ENCODE peak calls at places on chromosomes 7 and 10, in seven cellular contexts. One of them, this sample, is unnamed.

GRCh38 chr10:22805304-22805703 is 90.9 kb upstream of the PIP4K2A start:
- DNase-seq in IMR-90: peak; percentile 58
- DNase-seq in GM23248: peak; percentile 73
- DNase-seq in mesenchymal stem cell: peak; percentile 76
- DNase-seq in pancreas: no peak
- DNase-seq in SK-N-SH: peak; percentile 35
- DNase-seq in adrenal gland: no peak
- DNase-seq in this sample: no peak

GRCh38 chr7:26515462-26515861 is 223.8 kb downstream of the SNX10 start:
- DNase-seq in IMR-90: no peak
- DNase-seq in GM23248: no peak
- DNase-seq in mesenchymal stem cell: no peak
- DNase-seq in pancreas: peak; percentile 90
- DNase-seq in SK-N-SH: peak; percentile 52
- DNase-seq in adrenal gland: no peak
- DNase-seq in this sample: no peak

GRCh38 chr10:127266431-127266830 is 70.0 kb upstream of the INSYN2A start:
- DNase-seq in IMR-90: no peak
- DNase-seq in GM23248: no peak
- DNase-seq in mesenchymal stem cell: no peak
- DNase-seq in pancreas: no peak
- DNase-seq in SK-N-SH: no peak
- DNase-seq in adrenal gland: no peak
- DNase-seq in this sample: no peak

GRCh38 chr10:28393956-28394568 is 91.2 kb upstream of the MPP7 start:
- DNase-seq in IMR-90: peak; percentile 57
- DNase-seq in GM23248: peak; percentile 68
- DNase-seq in mesenchymal stem cell: peak; percentile 57
- DNase-seq in pancreas: peak; percentile 71
- DNase-seq in SK-N-SH: peak; percentile 69
- DNase-seq in adrenal gland: peak; percentile 53
- DNase-seq in this sample: peak; percentile 62

GRCh38 chr10:2650328-2650727 is 417.0 kb upstream of the PFKP start:
- DNase-seq in IMR-90: no peak
- DNase-seq in GM23248: no peak
- DNase-seq in mesenchymal stem cell: no peak
- DNase-seq in pancreas: no peak
- DNase-seq in SK-N-SH: no peak
- DNase-seq in adrenal gland: no peak
- DNase-seq in this sample: no peak

GRCh38 chr7:107133396-107133795 is 35.4 kb upstream of the HBP1 start:
- DNase-seq in IMR-90: no peak
- DNase-seq in GM23248: no peak
- DNase-seq in mesenchymal stem cell: no peak
- DNase-seq in pancreas: no peak
- DNase-seq in SK-N-SH: no peak
- DNase-seq in adrenal gland: no peak
- DNase-seq in this sample: no peak

GRCh38 chr10:132657127-132657706 is 119.6 kb downstream of the INPP5A start:
- DNase-seq in IMR-90: no peak
- DNase-seq in GM23248: no peak
- DNase-seq in mesenchymal stem cell: no peak
- DNase-seq in pancreas: no peak
- DNase-seq in SK-N-SH: no peak
- DNase-seq in adrenal gland: no peak
- DNase-seq in this sample: no peak

GRCh38 chr10:132107211-132107946 is 41.6 kb downstream of the JAKMIP3 start:
- DNase-seq in IMR-90: no peak
- DNase-seq in GM23248: no peak
- DNase-seq in mesenchymal stem cell: no peak
- DNase-seq in pancreas: no peak
- DNase-seq in SK-N-SH: no peak
- DNase-seq in adrenal gland: no peak
- DNase-seq in this sample: peak; percentile 24

GRCh38 chr7:134480730-134481129 is 21.8 kb upstream of the AKR1B1 start:
- DNase-seq in IMR-90: peak; percentile 35
- DNase-seq in GM23248: peak; percentile 70
- DNase-seq in mesenchymal stem cell: peak; percentile 71
- DNase-seq in pancreas: peak; percentile 20
- DNase-seq in SK-N-SH: no peak
- DNase-seq in adrenal gland: peak; percentile 55
- DNase-seq in this sample: no peak

GRCh38 chr10:124182088-124182541 is 88.7 kb upstream of the CHST15 start:
- DNase-seq in IMR-90: no peak
- DNase-seq in GM23248: no peak
- DNase-seq in mesenchymal stem cell: no peak
- DNase-seq in pancreas: no peak
- DNase-seq in SK-N-SH: no peak
- DNase-seq in adrenal gland: no peak
- DNase-seq in this sample: no peak

GRCh38 chr10:78964952-78965633 is 103.7 kb upstream of the ZMIZ1 start:
- DNase-seq in IMR-90: peak; percentile 60
- DNase-seq in GM23248: peak; percentile 26
- DNase-seq in mesenchymal stem cell: peak; percentile 65
- DNase-seq in pancreas: peak; percentile 84
- DNase-seq in SK-N-SH: peak; percentile 78
- DNase-seq in adrenal gland: peak; percentile 86
- DNase-seq in this sample: no peak

GRCh38 chr7:140390034-140390433 is 8.3 kb downstream of the SLC37A3 start:
- DNase-seq in IMR-90: no peak
- DNase-seq in GM23248: no peak
- DNase-seq in mesenchymal stem cell: no peak
- DNase-seq in pancreas: no peak
- DNase-seq in SK-N-SH: no peak
- DNase-seq in adrenal gland: no peak
- DNase-seq in this sample: no peak
- H3K4me1 ChIP-seq in IMR-90: peaks cover 2% of the 10 kb centered on the region
- H3K4me1 ChIP-seq in GM23248: peaks cover 6% of the 10 kb centered on the region
- H3K4me1 ChIP-seq in mesenchymal stem cell: peaks cover 15% of the 10 kb centered on the region
- H3K4me1 ChIP-seq in pancreas: no peaks in the 10 kb centered on the region
- H3K4me1 ChIP-seq in SK-N-SH: no peaks in the 10 kb centered on the region
- H3K4me1 ChIP-seq in adrenal gland: peaks cover 3% of the 10 kb centered on the region
- H3K4me1 ChIP-seq in this sample: no peaks in the 10 kb centered on the region

DNA sequence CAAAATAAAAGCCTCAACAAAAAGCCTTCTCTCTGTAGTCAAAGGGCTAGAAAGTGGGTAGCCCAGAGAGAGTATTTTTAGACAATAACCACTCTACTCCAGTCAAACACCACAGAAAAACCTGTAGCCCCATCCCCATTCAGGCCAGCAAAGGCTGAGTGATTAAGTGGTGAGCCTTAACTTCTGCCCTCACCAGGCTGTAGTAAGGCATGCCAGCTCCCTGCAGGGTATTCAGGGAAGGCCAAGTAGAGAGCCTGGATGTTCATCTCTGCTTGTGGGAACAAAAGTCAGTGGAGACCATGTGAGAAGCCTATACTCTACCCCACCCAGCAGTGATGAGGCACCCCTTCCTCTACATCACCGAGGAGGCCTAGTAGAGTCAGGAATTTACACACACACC is 51.2 kb downstream of the HIF1AN start:
- DNase-seq in IMR-90: no peak
- DNase-seq in GM23248: no peak
- DNase-seq in mesenchymal stem cell: no peak
- DNase-seq in pancreas: no peak
- DNase-seq in SK-N-SH: no peak
- DNase-seq in adrenal gland: no peak
- DNase-seq in this sample: no peak
- H3K4me3 ChIP-seq in IMR-90: no peak overlapping the region
- H3K4me3 ChIP-seq in GM23248: no peak overlapping the region
- H3K4me3 ChIP-seq in mesenchymal stem cell: no peak overlapping the region
- H3K4me3 ChIP-seq in pancreas: no peak overlapping the region
- H3K4me3 ChIP-seq in SK-N-SH: no peak overlapping the region
- H3K4me3 ChIP-seq in adrenal gland: no peak overlapping the region
- H3K4me3 ChIP-seq in this sample: no peak overlapping the region

DNA sequence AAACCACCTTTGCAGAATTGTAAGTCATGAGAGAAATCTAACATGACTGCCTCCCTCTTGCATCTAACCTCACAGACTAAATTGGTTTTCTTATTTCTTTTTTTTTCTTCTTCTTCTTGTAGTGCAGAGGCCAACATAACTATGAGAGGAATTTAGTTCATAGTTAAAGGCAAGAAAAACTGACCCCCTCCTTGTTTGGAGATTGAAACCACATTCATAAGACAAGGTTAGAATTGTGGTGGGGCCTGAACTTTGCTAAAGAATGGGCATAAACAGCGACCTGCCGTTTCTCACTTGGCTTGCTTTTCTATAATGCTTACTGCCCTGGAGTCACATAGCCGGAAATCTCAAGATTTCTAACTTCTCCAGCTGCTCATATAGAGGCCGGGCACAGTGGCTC is 2.4 kb upstream of the POLM start:
- DNase-seq in IMR-90: peak; percentile 39
- DNase-seq in GM23248: no peak
- DNase-seq in mesenchymal stem cell: no peak
- DNase-seq in pancreas: no peak
- DNase-seq in SK-N-SH: no peak
- DNase-seq in adrenal gland: no peak
- DNase-seq in this sample: no peak
- H3K4me1 ChIP-seq in IMR-90: peaks cover 27% of the 10 kb centered on the region
- H3K4me1 ChIP-seq in GM23248: peaks cover 55% of the 10 kb centered on the region
- H3K4me1 ChIP-seq in mesenchymal stem cell: peaks cover 44% of the 10 kb centered on the region
- H3K4me1 ChIP-seq in pancreas: no peaks in the 10 kb centered on the region
- H3K4me1 ChIP-seq in SK-N-SH: peaks cover 24% of the 10 kb centered on the region
- H3K4me1 ChIP-seq in adrenal gland: peaks cover 13% of the 10 kb centered on the region
- H3K4me1 ChIP-seq in this sample: no peaks in the 10 kb centered on the region

GRCh38 chr7:17307033-17307432 is 8.6 kb downstream of the AHR start:
- DNase-seq in IMR-90: peak; percentile 9
- DNase-seq in GM23248: peak; percentile 60
- DNase-seq in mesenchymal stem cell: peak; percentile 68
- DNase-seq in pancreas: no peak
- DNase-seq in SK-N-SH: no peak
- DNase-seq in adrenal gland: no peak
- DNase-seq in this sample: no peak
- H3K4me3 ChIP-seq in IMR-90: no peak overlapping the region
- H3K4me3 ChIP-seq in GM23248: peak overlapping the region; percentile 86
- H3K4me3 ChIP-seq in mesenchymal stem cell: no peak overlapping the region
- H3K4me3 ChIP-seq in pancreas: no peak overlapping the region
- H3K4me3 ChIP-seq in SK-N-SH: no peak overlapping the region
- H3K4me3 ChIP-seq in adrenal gland: no peak overlapping the region
- H3K4me3 ChIP-seq in this sample: no peak overlapping the region

GRCh38 chr7:83347836-83348482 is 185.3 kb upstream of the PCLO start:
- DNase-seq in IMR-90: peak; percentile 65
- DNase-seq in GM23248: peak; percentile 79
- DNase-seq in mesenchymal stem cell: peak; percentile 85
- DNase-seq in pancreas: no peak
- DNase-seq in SK-N-SH: peak; percentile 53
- DNase-seq in adrenal gland: no peak
- DNase-seq in this sample: no peak
- H3K4me1 ChIP-seq in IMR-90: no peaks in the 10 kb centered on the region
- H3K4me1 ChIP-seq in GM23248: no peaks in the 10 kb centered on the region
- H3K4me1 ChIP-seq in mesenchymal stem cell: no peaks in the 10 kb centered on the region
- H3K4me1 ChIP-seq in pancreas: no peaks in the 10 kb centered on the region
- H3K4me1 ChIP-seq in SK-N-SH: no peaks in the 10 kb centered on the region
- H3K4me1 ChIP-seq in adrenal gland: no peaks in the 10 kb centered on the region
- H3K4me1 ChIP-seq in this sample: no peaks in the 10 kb centered on the region

GRCh38 chr10:26214538-26215461 is 1.8 kb upstream of the GAD2 start:
- DNase-seq in IMR-90: no peak
- DNase-seq in GM23248: no peak
- DNase-seq in mesenchymal stem cell: no peak
- DNase-seq in pancreas: no peak
- DNase-seq in SK-N-SH: peak; percentile 11
- DNase-seq in adrenal gland: no peak
- DNase-seq in this sample: no peak

GRCh38 chr10:26216577-26216948 is at the start of gene GAD2:
- DNase-seq in IMR-90: no peak
- DNase-seq in GM23248: no peak
- DNase-seq in mesenchymal stem cell: no peak
- DNase-seq in pancreas: no peak
- DNase-seq in SK-N-SH: no peak
- DNase-seq in adrenal gland: no peak
- DNase-seq in this sample: no peak

GRCh38 chr10:26215534-26215922 is 1.0 kb upstream of the GAD2 start:
- DNase-seq in IMR-90: no peak
- DNase-seq in GM23248: no peak
- DNase-seq in mesenchymal stem cell: no peak
- DNase-seq in pancreas: no peak
- DNase-seq in SK-N-SH: no peak
- DNase-seq in adrenal gland: no peak
- DNase-seq in this sample: no peak

GRCh38 chr10:26216949-26217395 is 398 bp downstream of the GAD2 start:
- DNase-seq in IMR-90: no peak
- DNase-seq in GM23248: no peak
- DNase-seq in mesenchymal stem cell: no peak
- DNase-seq in pancreas: no peak
- DNase-seq in SK-N-SH: peak; percentile 14
- DNase-seq in adrenal gland: no peak
- DNase-seq in this sample: no peak

GRCh38 chr10:26215923-26216576 is 524 bp upstream of the GAD2 start:
- DNase-seq in IMR-90: no peak
- DNase-seq in GM23248: peak; percentile 66
- DNase-seq in mesenchymal stem cell: no peak
- DNase-seq in pancreas: peak; percentile 36
- DNase-seq in SK-N-SH: peak; percentile 50
- DNase-seq in adrenal gland: no peak
- DNase-seq in this sample: no peak
- H3K4me3 ChIP-seq in IMR-90: no peak overlapping the region
- H3K4me3 ChIP-seq in GM23248: no peak overlapping the region
- H3K4me3 ChIP-seq in mesenchymal stem cell: peak overlapping the region; percentile 32
- H3K4me3 ChIP-seq in pancreas: no peak overlapping the region
- H3K4me3 ChIP-seq in SK-N-SH: no peak overlapping the region
- H3K4me3 ChIP-seq in adrenal gland: no peak overlapping the region
- H3K4me3 ChIP-seq in this sample: no peak overlapping the region